ENCODE peak calls at places on chromosomes 3 and 15, in seven cellular contexts. E is heart left ventricle, T is Caco-2, H is Peyer's patch, O is lower lobe of right lung, R is hepatocyte, Q is GM12865. X is an unnamed sample.

GRCh38 chr3:115475178-115476041 is 147.9 kb upstream of the GAP43 start:
- DNase-seq in E (no peak), T (no peak), H (no peak), O (no peak), R (no peak), Q (no peak), X (no peak)

GRCh38 chr3:188526057-188526456 is 372.1 kb downstream of the LPP start:
- DNase-seq in E (no peak), T (peak; percentile 35), H (no peak), O (peak; percentile 62), R (no peak), Q (no peak), X (no peak)

GRCh38 chr15:48774484-48774883 is 36.4 kb downstream of the CEP152 start:
- DNase-seq in E (no peak), T (no peak), H (no peak), O (no peak), R (no peak), Q (no peak), X (no peak)

GRCh38 chr15:31366169-31366734 is 39.6 kb downstream of the KLF13 start:
- DNase-seq in E (peak; percentile 73), T (no peak), H (no peak), O (peak; percentile 74), R (no peak), Q (no peak), X (no peak)

GRCh38 chr3:141334627-141335250 is 33.6 kb upstream of the ZBTB38 start:
- DNase-seq in E (no peak), T (no peak), H (no peak), O (no peak), R (no peak), Q (no peak), X (no peak)

GRCh38 chr3:185400340-185400667 is 37.4 kb downstream of the MAP3K13 start:
- DNase-seq in E (no peak), T (no peak), H (no peak), O (no peak), R (no peak), Q (no peak), X (no peak)

GRCh38 chr3:134846084-134846483 is 51.0 kb downstream of the EPHB1 start:
- DNase-seq in E (no peak), T (no peak), H (no peak), O (no peak), R (no peak), Q (no peak), X (no peak)

GRCh38 chr15:90365414-90366055 is 13.5 kb downstream of the ZNF774 start:
- DNase-seq in E (no peak), T (no peak), H (no peak), O (no peak), R (no peak), Q (no peak), X (no peak)

GRCh38 chr3:11509175-11510000 is 134.3 kb downstream of the VGLL4 start:
- DNase-seq in E (peak; percentile 81), T (no peak), H (peak; percentile 25), O (peak; percentile 67), R (peak; percentile 88), Q (no peak), X (no peak)

GRCh38 chr3:108036984-108037741 is 53.7 kb downstream of the CD47 start:
- DNase-seq in E (no peak), T (no peak), H (no peak), O (no peak), R (no peak), Q (peak; percentile 21), X (no peak)

GRCh38 chr3:23389686-23390085 is 186.6 kb downstream of the UBE2E2 start:
- DNase-seq in E (no peak), T (no peak), H (no peak), O (no peak), R (no peak), Q (peak; percentile 42), X (no peak)

GRCh38 chr3:105798381-105798934 is 70.4 kb downstream of the CBLB start:
- DNase-seq in E (no peak), T (no peak), H (no peak), O (no peak), R (no peak), Q (peak; percentile 67), X (no peak)

GRCh38 chr15:51155906-51156305 is 61.2 kb upstream of the TNFAIP8L3 start:
- DNase-seq in E (no peak), T (no peak), H (no peak), O (no peak), R (no peak), Q (no peak), X (no peak)

GRCh38 chr15:37981781-37982180 is 47.3 kb downstream of the TMCO5A start:
- DNase-seq in E (no peak), T (peak; percentile 36), H (no peak), O (no peak), R (peak; percentile 31), Q (peak; percentile 10), X (no peak)

GRCh38 chr3:46422617-46423016 is 15.6 kb downstream of the CCRL2 start:
- DNase-seq in E (no peak), T (no peak), H (no peak), O (no peak), R (peak; percentile 51), Q (no peak), X (no peak)

GRCh38 chr3:121979246-121979645 is 42.8 kb downstream of the ILDR1 start:
- DNase-seq in E (no peak), T (no peak), H (no peak), O (no peak), R (no peak), Q (peak; percentile 37), X (no peak)

GRCh38 chr3:121979734-121980449 is 42.2 kb downstream of the ILDR1 start:
- DNase-seq in E (no peak), T (no peak), H (no peak), O (no peak), R (no peak), Q (no peak), X (no peak)

GRCh38 chr3:121976727-121977126 is 45.3 kb downstream of the ILDR1 start:
- DNase-seq in E (no peak), T (no peak), H (no peak), O (no peak), R (no peak), Q (no peak), X (no peak)

GRCh38 chr3:121974601-121975111 is 47.4 kb downstream of the ILDR1 start:
- DNase-seq in E (no peak), T (no peak), H (no peak), O (no peak), R (no peak), Q (no peak), X (no peak)

GRCh38 chr3:121975702-121976302 is 46.2 kb downstream of the ILDR1 start:
- DNase-seq in E (no peak), T (no peak), H (no peak), O (no peak), R (no peak), Q (no peak), X (no peak)
- TF ChIP-seq CTCF in E (no peak), T (peak; percentile 0), H (no peak), O (no peak), R (no peak), Q (peak; percentile 7), X (no peak)

GRCh38 chr3:84958495-84959469 is at the start of gene CADM2:
- DNase-seq in E (peak; percentile 90), T (peak; percentile 85), H (peak; percentile 45), O (peak; percentile 88), R (peak; percentile 95), Q (peak; percentile 65), X (no peak)
- TF ChIP-seq CTCF in E (no peak), T (peak; percentile 15), H (no peak), O (no peak), R (peak; percentile 44), Q (no peak), X (no peak)

GRCh38 chr15:63826513-63826912 is 7.2 kb downstream of the HERC1 start:
- DNase-seq in E (no peak), T (no peak), H (peak; percentile 44), O (no peak), R (no peak), Q (peak; percentile 66), X (no peak)
- TF ChIP-seq CTCF in E (peak; percentile 19), T (no peak), H (no peak), O (peak; percentile 17), R (no peak), Q (peak; percentile 19), X (peak; percentile 47)

GRCh38 chr3:187044871-187045552 is 94.3 kb downstream of the RPL39L start:
- DNase-seq in E (peak; percentile 81), T (no peak), H (peak; percentile 23), O (no peak), R (no peak), Q (no peak), X (no peak)
- TF ChIP-seq CTCF in E (no peak), T (no peak), H (no peak), O (no peak), R (peak; percentile 7), Q (no peak), X (no peak)

GRCh38 chr15:101149864-101150722 is 101.8 kb downstream of the CHSY1 start:
- DNase-seq in E (no peak), T (no peak), H (no peak), O (peak; percentile 42), R (no peak), Q (no peak), X (no peak)

GRCh38 chr15:101150723-101151040 is 101.2 kb downstream of the CHSY1 start:
- DNase-seq in E (no peak), T (no peak), H (no peak), O (peak; percentile 4), R (no peak), Q (no peak), X (no peak)

GRCh38 chr15:101153801-101154656 is 97.8 kb downstream of the CHSY1 start:
- DNase-seq in E (no peak), T (no peak), H (no peak), O (peak; percentile 27), R (no peak), Q (no peak), X (no peak)

GRCh38 chr15:101151286-101151685 is 100.6 kb downstream of the CHSY1 start:
- DNase-seq in E (no peak), T (no peak), H (no peak), O (peak; percentile 26), R (no peak), Q (peak; percentile 39), X (no peak)

DNA sequence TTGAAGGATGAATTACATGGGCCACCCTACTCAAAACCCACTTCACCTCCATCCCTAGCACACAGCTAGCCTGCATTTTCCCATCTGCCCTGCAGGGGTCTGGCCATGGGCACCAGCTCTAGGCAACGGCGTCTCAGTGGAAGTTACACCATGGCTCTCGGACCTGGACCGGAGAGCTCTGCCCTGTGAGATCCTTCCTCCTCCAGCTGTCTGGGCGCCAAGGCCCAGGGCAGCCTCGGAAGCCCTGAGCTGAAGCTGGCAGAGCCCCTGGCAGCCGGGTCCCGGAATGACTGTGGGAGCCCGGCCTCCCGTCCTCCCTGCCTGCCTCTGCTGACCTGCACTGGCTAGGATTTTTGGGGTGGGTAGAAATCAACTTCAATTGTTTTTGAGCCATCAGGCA is 98.9 kb downstream of the CHSY1 start:
- DNase-seq in E (no peak), T (peak; percentile 15), H (no peak), O (peak; percentile 50), R (no peak), Q (peak; percentile 52), X (no peak)
- TF ChIP-seq CTCF in E (peak; percentile 11), T (peak; percentile 30), H (peak; percentile 4), O (peak; percentile 31), R (no peak), Q (peak; percentile 61), X (no peak)

X was measured in natural killer cell.